ENCODE peak calls at places on chromosomes 6 and 20, in seven cellular contexts. One of them, this sample, is unnamed.

GRCh38 chr6:7238900-7239589 is 74.0 kb downstream of the SSR1 start:
- DNase-seq in IMR-90: peak
- DNase-seq in mesendoderm: peak
- DNase-seq in H9: peak
- DNase-seq in H1: peak
- DNase-seq in trophoblast cell: peak
- DNase-seq in mesenchymal stem cell: peak
- DNase-seq in this sample: peak

GRCh38 chr6:43644940-43645612 is at the start of gene RSPH9:
- DNase-seq in IMR-90: peak
- DNase-seq in mesendoderm: peak
- DNase-seq in H9: peak
- DNase-seq in H1: peak
- DNase-seq in trophoblast cell: peak
- DNase-seq in mesenchymal stem cell: peak
- DNase-seq in this sample: peak

GRCh38 chr20:61252601-61253263 is 671 bp downstream of the CDH4 start:
- DNase-seq in IMR-90: peak
- DNase-seq in mesendoderm: no peak
- DNase-seq in H9: no peak
- DNase-seq in H1: peak
- DNase-seq in trophoblast cell: no peak
- DNase-seq in mesenchymal stem cell: peak
- DNase-seq in this sample: no peak

GRCh38 chr20:57899554-57899953 is 189.7 kb upstream of the PMEPA1 start:
- DNase-seq in IMR-90: no peak
- DNase-seq in mesendoderm: no peak
- DNase-seq in H9: no peak
- DNase-seq in H1: no peak
- DNase-seq in trophoblast cell: no peak
- DNase-seq in mesenchymal stem cell: no peak
- DNase-seq in this sample: no peak

GRCh38 chr20:904146-904545 is 12.0 kb downstream of the ANGPT4 start:
- DNase-seq in IMR-90: no peak
- DNase-seq in mesendoderm: peak
- DNase-seq in H9: no peak
- DNase-seq in H1: no peak
- DNase-seq in trophoblast cell: peak
- DNase-seq in mesenchymal stem cell: no peak
- DNase-seq in this sample: no peak

GRCh38 chr20:5569021-5569420 is 181.2 kb upstream of the SHLD1 start:
- DNase-seq in IMR-90: peak
- DNase-seq in mesendoderm: peak
- DNase-seq in H9: no peak
- DNase-seq in H1: no peak
- DNase-seq in trophoblast cell: peak
- DNase-seq in mesenchymal stem cell: peak
- DNase-seq in this sample: no peak

GRCh38 chr20:19699132-19699971 is 58.7 kb upstream of the RIN2 start:
- DNase-seq in IMR-90: peak
- DNase-seq in mesendoderm: peak
- DNase-seq in H9: no peak
- DNase-seq in H1: no peak
- DNase-seq in trophoblast cell: peak
- DNase-seq in mesenchymal stem cell: peak
- DNase-seq in this sample: no peak

GRCh38 chr20:20292472-20292871 is 75.4 kb upstream of the INSM1 start:
- DNase-seq in IMR-90: no peak
- DNase-seq in mesendoderm: no peak
- DNase-seq in H9: no peak
- DNase-seq in H1: no peak
- DNase-seq in trophoblast cell: no peak
- DNase-seq in mesenchymal stem cell: no peak
- DNase-seq in this sample: no peak

GRCh38 chr6:117448011-117448410 is 22.3 kb upstream of the ROS1 start:
- DNase-seq in IMR-90: no peak
- DNase-seq in mesendoderm: peak
- DNase-seq in H9: no peak
- DNase-seq in H1: no peak
- DNase-seq in trophoblast cell: no peak
- DNase-seq in mesenchymal stem cell: peak
- DNase-seq in this sample: no peak

GRCh38 chr6:13295576-13295975 is 32.8 kb downstream of the TBC1D7 start:
- DNase-seq in IMR-90: no peak
- DNase-seq in mesendoderm: no peak
- DNase-seq in H9: no peak
- DNase-seq in H1: peak
- DNase-seq in trophoblast cell: no peak
- DNase-seq in mesenchymal stem cell: no peak
- DNase-seq in this sample: no peak

GRCh38 chr6:75693534-75693933 is 55.5 kb upstream of the MYO6 start:
- DNase-seq in IMR-90: peak
- DNase-seq in mesendoderm: no peak
- DNase-seq in H9: no peak
- DNase-seq in H1: no peak
- DNase-seq in trophoblast cell: peak
- DNase-seq in mesenchymal stem cell: peak
- DNase-seq in this sample: no peak

GRCh38 chr6:53926505-53926904 is 131.7 kb downstream of the LRRC1 start:
- DNase-seq in IMR-90: peak
- DNase-seq in mesendoderm: peak
- DNase-seq in H9: no peak
- DNase-seq in H1: no peak
- DNase-seq in trophoblast cell: peak
- DNase-seq in mesenchymal stem cell: no peak
- DNase-seq in this sample: no peak

GRCh38 chr6:167408235-167408869 is 83.5 kb downstream of the TTLL2 start:
- DNase-seq in IMR-90: no peak
- DNase-seq in mesendoderm: no peak
- DNase-seq in H9: peak
- DNase-seq in H1: no peak
- DNase-seq in trophoblast cell: no peak
- DNase-seq in mesenchymal stem cell: no peak
- DNase-seq in this sample: no peak

GRCh38 chr6:107485157-107485556 is 4.8 kb upstream of the SOBP start:
- DNase-seq in IMR-90: no peak
- DNase-seq in mesendoderm: no peak
- DNase-seq in H9: no peak
- DNase-seq in H1: no peak
- DNase-seq in trophoblast cell: no peak
- DNase-seq in mesenchymal stem cell: no peak
- DNase-seq in this sample: no peak

GRCh38 chr6:63742060-63742459 is 106.5 kb downstream of the PHF3 start:
- DNase-seq in IMR-90: no peak
- DNase-seq in mesendoderm: no peak
- DNase-seq in H9: no peak
- DNase-seq in H1: no peak
- DNase-seq in trophoblast cell: no peak
- DNase-seq in mesenchymal stem cell: no peak
- DNase-seq in this sample: no peak

GRCh38 chr6:170553686-170554085 is 483 bp upstream of the TBP start:
- DNase-seq in IMR-90: peak
- DNase-seq in mesendoderm: no peak
- DNase-seq in H9: no peak
- DNase-seq in H1: no peak
- DNase-seq in trophoblast cell: peak
- DNase-seq in mesenchymal stem cell: peak
- DNase-seq in this sample: no peak

GRCh38 chr6:48736486-48737206 is 625.6 kb upstream of the PTCHD4 start:
- DNase-seq in IMR-90: peak
- DNase-seq in mesendoderm: no peak
- DNase-seq in H9: no peak
- DNase-seq in H1: no peak
- DNase-seq in trophoblast cell: no peak
- DNase-seq in mesenchymal stem cell: peak
- DNase-seq in this sample: no peak

GRCh38 chr20:695165-695866 is 19.7 kb upstream of the SCRT2 start:
- DNase-seq in IMR-90: no peak
- DNase-seq in mesendoderm: no peak
- DNase-seq in H9: no peak
- DNase-seq in H1: no peak
- DNase-seq in trophoblast cell: no peak
- DNase-seq in mesenchymal stem cell: no peak
- DNase-seq in this sample: no peak

GRCh38 chr6:108654465-108655106 is 93.9 kb downstream of the FOXO3 start:
- DNase-seq in IMR-90: peak
- DNase-seq in mesendoderm: no peak
- DNase-seq in H9: no peak
- DNase-seq in H1: no peak
- DNase-seq in trophoblast cell: no peak
- DNase-seq in mesenchymal stem cell: no peak
- DNase-seq in this sample: no peak

GRCh38 chr20:16290358-16290757 is 282.9 kb downstream of the KIF16B start:
- DNase-seq in IMR-90: no peak
- DNase-seq in mesendoderm: peak
- DNase-seq in H9: no peak
- DNase-seq in H1: no peak
- DNase-seq in trophoblast cell: no peak
- DNase-seq in mesenchymal stem cell: no peak
- DNase-seq in this sample: peak

GRCh38 chr20:59416916-59417315 is 116.5 kb downstream of the EDN3 start:
- DNase-seq in IMR-90: no peak
- DNase-seq in mesendoderm: no peak
- DNase-seq in H9: no peak
- DNase-seq in H1: no peak
- DNase-seq in trophoblast cell: no peak
- DNase-seq in mesenchymal stem cell: no peak
- DNase-seq in this sample: no peak
- H2BK5ac ChIP-seq in IMR-90: no peak
- H2BK5ac ChIP-seq in mesendoderm: no peak
- H2BK5ac ChIP-seq in H9: no peak
- H2BK5ac ChIP-seq in H1: no peak
- H2BK5ac ChIP-seq in trophoblast cell: no peak
- H2BK5ac ChIP-seq in mesenchymal stem cell: no peak
- H2BK5ac ChIP-seq in this sample: no peak

DNA sequence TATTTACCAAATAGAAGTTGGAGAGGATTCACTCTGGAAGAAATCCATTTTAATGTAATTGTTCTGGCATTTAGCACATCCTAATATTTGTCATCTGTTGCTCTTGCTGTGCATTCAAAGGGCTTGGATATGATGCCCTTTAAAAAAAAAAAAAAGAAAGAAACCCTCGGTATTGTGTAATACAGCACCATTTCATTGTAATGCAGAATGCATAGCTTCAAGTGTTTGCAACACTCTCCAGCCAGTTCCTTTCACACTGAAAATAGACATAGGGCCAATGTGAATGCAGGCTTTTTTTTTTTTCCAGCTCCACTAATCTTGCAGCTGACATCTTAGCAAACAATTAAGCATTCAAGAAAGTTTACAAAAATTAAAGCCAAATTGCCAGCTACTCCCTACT is 197.4 kb upstream of the POU3F2 start:
- DNase-seq in IMR-90: no peak
- DNase-seq in mesendoderm: no peak
- DNase-seq in H9: no peak
- DNase-seq in H1: no peak
- DNase-seq in trophoblast cell: peak
- DNase-seq in mesenchymal stem cell: no peak
- DNase-seq in this sample: no peak
- H2AK5ac ChIP-seq in IMR-90: no peak
- H2AK5ac ChIP-seq in mesendoderm: no peak
- H2AK5ac ChIP-seq in H9: no peak
- H2AK5ac ChIP-seq in H1: no peak
- H2AK5ac ChIP-seq in trophoblast cell: no peak
- H2AK5ac ChIP-seq in mesenchymal stem cell: no peak
- H2AK5ac ChIP-seq in this sample: no peak

GRCh38 chr20:50427740-50428462 is 82.3 kb upstream of the PTPN1 start:
- DNase-seq in IMR-90: no peak
- DNase-seq in mesendoderm: no peak
- DNase-seq in H9: no peak
- DNase-seq in H1: no peak
- DNase-seq in trophoblast cell: no peak
- DNase-seq in mesenchymal stem cell: peak
- DNase-seq in this sample: no peak
- H2BK5ac ChIP-seq in IMR-90: peak
- H2BK5ac ChIP-seq in mesendoderm: no peak
- H2BK5ac ChIP-seq in H9: no peak
- H2BK5ac ChIP-seq in H1: no peak
- H2BK5ac ChIP-seq in trophoblast cell: no peak
- H2BK5ac ChIP-seq in mesenchymal stem cell: no peak
- H2BK5ac ChIP-seq in this sample: no peak

DNA sequence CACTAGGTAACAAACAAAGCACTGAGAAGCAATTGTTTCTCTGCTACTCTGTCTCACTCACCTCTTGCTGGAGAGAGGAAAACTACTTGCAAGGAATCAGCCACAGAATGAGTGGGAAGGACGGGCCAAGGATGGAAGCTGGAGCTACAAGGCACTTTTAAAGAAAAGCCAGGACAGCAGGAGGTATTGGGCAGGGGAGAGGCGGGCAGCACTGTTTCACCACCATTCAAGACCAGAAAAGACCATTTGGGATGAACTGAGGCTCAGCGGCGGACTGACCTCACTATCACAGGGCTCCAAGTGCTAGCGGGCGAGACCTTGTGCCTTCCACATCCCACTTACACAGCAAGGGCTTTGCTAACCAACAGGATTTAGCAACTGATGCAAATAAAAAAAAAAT is 137.4 kb downstream of the IPCEF1 start:
- DNase-seq in IMR-90: no peak
- DNase-seq in mesendoderm: peak
- DNase-seq in H9: no peak
- DNase-seq in H1: no peak
- DNase-seq in trophoblast cell: no peak
- DNase-seq in mesenchymal stem cell: no peak
- DNase-seq in this sample: peak
- H2AK5ac ChIP-seq in IMR-90: no peak
- H2AK5ac ChIP-seq in mesendoderm: no peak
- H2AK5ac ChIP-seq in H9: no peak
- H2AK5ac ChIP-seq in H1: no peak
- H2AK5ac ChIP-seq in trophoblast cell: no peak
- H2AK5ac ChIP-seq in mesenchymal stem cell: no peak
- H2AK5ac ChIP-seq in this sample: no peak

DNA sequence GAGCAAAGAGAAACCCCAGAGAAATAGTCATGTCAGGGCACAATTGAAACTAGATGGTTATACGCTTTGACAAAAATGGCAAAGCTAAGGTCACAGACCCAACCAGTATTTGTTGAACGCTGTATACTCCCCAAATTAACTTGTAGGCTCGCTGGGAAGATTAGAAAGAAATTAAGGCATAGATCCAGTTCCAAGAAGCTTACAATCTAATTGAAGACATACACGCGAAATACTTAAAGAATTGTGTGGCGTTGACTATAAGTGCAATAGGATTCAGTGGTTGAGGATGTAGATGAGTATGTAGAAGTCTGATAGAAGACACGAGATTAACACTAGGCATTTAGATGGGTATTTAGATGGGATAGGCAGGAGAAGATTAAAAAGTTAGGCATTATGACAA is 525 bp downstream of the FAM229B start:
- DNase-seq in IMR-90: peak
- DNase-seq in mesendoderm: no peak
- DNase-seq in H9: no peak
- DNase-seq in H1: no peak
- DNase-seq in trophoblast cell: peak
- DNase-seq in mesenchymal stem cell: no peak
- DNase-seq in this sample: peak
- H2BK5ac ChIP-seq in IMR-90: peak
- H2BK5ac ChIP-seq in mesendoderm: no peak
- H2BK5ac ChIP-seq in H9: no peak
- H2BK5ac ChIP-seq in H1: no peak
- H2BK5ac ChIP-seq in trophoblast cell: no peak
- H2BK5ac ChIP-seq in mesenchymal stem cell: no peak
- H2BK5ac ChIP-seq in this sample: no peak

This sample was measured in neuronal stem cell.